ENCODE peak calls at places on chromosomes 11 and 22, in six cellular contexts. U is cardiac fibroblast, T is AG09309, S is cardiac muscle cell, H is endothelial cell of umbilical vein, M is GM23338. Q is an unnamed sample.

GRCh38 chr11:17414317-17414737 is 25.9 kb upstream of the KCNJ11 start:
- DNase-seq in U (no peak), T (no peak), S (no peak), H (no peak), M (no peak), Q (no peak)

GRCh38 chr11:131880976-131881375 is 510.6 kb downstream of the NTM start:
- DNase-seq in U (no peak), T (no peak), S (no peak), H (no peak), M (no peak), Q (no peak)

GRCh38 chr11:77440678-77441077 is 33.2 kb downstream of the PAK1 start:
- DNase-seq in U (no peak), T (no peak), S (no peak), H (no peak), M (peak; percentile 47), Q (no peak)

GRCh38 chr11:127994736-127995135 is 592.6 kb downstream of the ETS1 start:
- DNase-seq in U (peak; percentile 21), T (peak; percentile 23), S (no peak), H (no peak), M (no peak), Q (no peak)

GRCh38 chr11:69499946-69500284 is 18.5 kb downstream of the LINC01488 start:
- DNase-seq in U (no peak), T (no peak), S (no peak), H (no peak), M (no peak), Q (no peak)

GRCh38 chr11:85811624-85812023 is 683 bp upstream of the SYTL2 start:
- DNase-seq in U (no peak), T (no peak), S (no peak), H (no peak), M (no peak), Q (no peak)

GRCh38 chr11:85318573-85318972 is 308.6 kb downstream of the DLG2 start:
- DNase-seq in U (no peak), T (no peak), S (no peak), H (no peak), M (no peak), Q (no peak)

GRCh38 chr11:99068832-99069231 is 48.1 kb downstream of the CNTN5 start:
- DNase-seq in U (no peak), T (no peak), S (no peak), H (no peak), M (no peak), Q (no peak)

GRCh38 chr22:28710889-28711285 is 30.7 kb downstream of the CHEK2 start:
- DNase-seq in U (peak; percentile 44), T (no peak), S (no peak), H (peak; percentile 90), M (no peak), Q (no peak)

GRCh38 chr22:28711341-28711740 is 30.3 kb downstream of the CHEK2 start:
- DNase-seq in U (no peak), T (no peak), S (no peak), H (peak; percentile 60), M (no peak), Q (no peak)

GRCh38 chr22:28714043-28714442 is 27.6 kb downstream of the CHEK2 start:
- DNase-seq in U (no peak), T (no peak), S (no peak), H (peak; percentile 38), M (no peak), Q (no peak)

GRCh38 chr22:28710112-28710888 is 30.7 kb upstream of the TTC28 start:
- DNase-seq in U (peak; percentile 88), T (peak; percentile 61), S (no peak), H (peak; percentile 82), M (no peak), Q (no peak)

DNA sequence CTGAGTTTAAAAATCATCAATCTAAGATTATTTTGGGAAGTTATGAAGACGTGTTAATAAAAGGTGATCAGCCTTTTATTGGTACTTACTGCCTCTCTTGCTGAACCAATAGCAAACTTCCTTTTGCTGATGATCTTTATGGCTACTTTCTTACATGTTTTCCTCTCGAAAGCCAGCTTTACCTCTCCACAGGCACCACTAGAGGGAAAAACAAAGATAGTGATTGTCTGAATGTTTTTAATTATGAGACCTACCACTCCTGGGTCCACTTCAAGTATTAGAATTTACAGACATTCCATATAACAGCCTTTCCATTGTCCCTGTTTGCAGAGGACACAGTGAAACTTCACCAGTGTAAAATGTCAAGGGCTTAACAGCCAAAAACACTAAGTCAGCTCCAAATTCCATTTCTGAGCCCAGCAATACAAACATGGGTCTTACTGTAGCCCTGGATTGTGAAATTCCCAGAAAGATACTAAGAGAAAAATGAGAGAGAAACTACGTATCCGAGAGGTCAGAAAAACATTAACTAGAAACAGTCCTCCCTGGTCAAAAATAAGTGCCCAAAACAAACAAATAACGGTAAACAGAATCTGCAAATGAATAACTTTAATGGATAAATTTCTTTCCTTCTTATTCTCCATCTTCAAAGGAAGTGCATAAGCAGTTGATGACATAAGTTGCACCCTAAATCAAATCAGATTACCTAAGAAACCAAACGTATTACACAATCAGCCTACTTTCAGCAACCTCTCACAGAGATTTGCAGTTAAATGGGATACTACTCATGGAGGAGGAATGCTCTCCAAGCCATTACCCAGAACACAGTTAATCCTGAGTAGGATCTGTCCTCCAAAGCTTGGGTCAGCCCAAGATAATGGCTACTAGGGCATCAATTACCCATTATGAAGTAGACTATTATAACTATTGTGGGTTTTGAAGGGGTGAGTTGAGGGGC is 29.5 kb downstream of the CHEK2 start:
- DNase-seq in U (peak; percentile 88), T (peak; percentile 95), S (no peak), H (peak; percentile 55), M (no peak), Q (no peak)
- TF ChIP-seq CTCF in U (peak; percentile 30), T (peak; percentile 35), S (peak; percentile 28), H (no peak), M (no peak), Q (no peak)

DNA sequence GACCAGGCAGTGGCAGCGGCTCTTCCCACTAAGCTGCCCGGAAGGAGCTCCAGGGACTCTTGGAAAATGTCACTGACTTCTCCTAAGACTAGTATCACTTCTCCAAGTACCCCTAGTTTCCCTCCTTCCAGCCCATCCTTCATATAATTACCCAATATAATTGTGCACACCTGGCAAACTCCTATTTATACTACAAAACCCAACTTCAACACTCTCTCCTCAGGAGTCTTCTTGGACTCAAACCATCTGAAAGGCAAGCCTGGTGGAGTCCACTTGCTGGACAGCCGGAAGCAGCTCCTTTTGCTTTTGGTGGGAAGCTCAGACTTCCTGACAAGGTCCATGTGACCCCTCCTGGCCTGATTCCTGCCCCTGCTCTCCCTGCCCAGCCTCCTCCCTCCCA is 955.9 kb downstream of the TBC1D22A start:
- DNase-seq in U (no peak), T (no peak), S (no peak), H (no peak), M (no peak), Q (no peak)
- TF ChIP-seq CTCF in U (no peak), T (no peak), S (no peak), H (no peak), M (no peak), Q (no peak)

DNA sequence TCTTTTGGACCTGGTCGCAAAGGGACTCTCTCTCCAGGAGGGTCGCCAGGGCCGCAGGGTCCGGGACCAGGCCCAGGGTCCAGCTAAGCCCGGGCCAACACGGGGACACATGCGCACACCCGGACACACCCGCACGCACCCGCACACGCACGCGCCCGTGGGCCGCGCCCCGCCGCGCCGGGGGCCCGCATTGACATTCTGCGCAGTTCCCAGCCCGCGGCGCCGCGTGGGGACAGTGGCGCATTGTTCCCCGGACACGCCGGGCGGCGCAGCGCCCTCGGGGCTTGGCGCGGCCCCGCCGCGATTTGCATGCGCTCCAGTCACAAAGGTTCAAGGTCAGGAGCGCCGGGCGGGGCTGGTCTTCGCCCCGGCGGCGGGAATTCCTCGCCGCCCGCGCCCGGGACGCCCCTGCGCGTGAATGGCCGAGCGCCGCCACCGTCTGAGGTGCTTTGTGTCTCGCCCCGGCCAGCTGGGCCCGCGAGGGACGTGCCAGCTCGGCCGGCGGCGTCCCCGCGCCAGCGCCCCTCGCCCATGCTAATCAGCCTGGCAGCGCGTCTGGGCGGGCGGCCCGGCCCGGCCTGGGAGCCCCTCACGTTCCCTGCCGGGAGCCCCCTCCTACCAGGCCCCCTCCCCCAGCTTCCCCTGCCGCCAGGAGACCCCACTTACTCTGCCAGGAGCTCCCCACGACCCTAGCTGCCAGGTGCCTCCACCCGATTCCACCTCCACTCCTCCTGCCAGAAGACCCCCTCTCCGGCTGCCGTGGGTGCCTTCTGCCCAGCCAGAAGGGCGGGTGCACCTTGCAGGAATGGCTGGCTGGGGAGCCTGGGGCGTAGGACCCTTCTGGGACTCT is 50.5 kb upstream of the WNT7B start:
- DNase-seq in U (no peak), T (no peak), S (peak; percentile 57), H (no peak), M (peak; percentile 59), Q (peak; percentile 34)
- TF ChIP-seq CTCF in U (no peak), T (no peak), S (no peak), H (no peak), M (no peak), Q (no peak)

GRCh38 chr11:94876645-94877445 is 96.5 kb downstream of the CWC15 start:
- DNase-seq in U (peak; percentile 97), T (peak; percentile 92), S (peak; percentile 42), H (peak; percentile 94), M (no peak), Q (no peak)
- TF ChIP-seq CTCF in U (no peak), T (peak; percentile 59), S (peak; percentile 46), H (peak; percentile 28), M (no peak), Q (no peak)

GRCh38 chr11:107999759-108000455 is 8.8 kb upstream of the CUL5 start:
- DNase-seq in U (peak; percentile 57), T (no peak), S (peak; percentile 84), H (peak; percentile 61), M (peak; percentile 96), Q (peak; percentile 30)
- TF ChIP-seq CTCF in U (peak; percentile 51), T (peak; percentile 32), S (peak; percentile 54), H (peak; percentile 52), M (peak; percentile 88), Q (peak; percentile 57)